ENCODE peak calls at places on chromosome 4, in six cellular contexts. C, H, I, Q, J and M are unnamed samples.

GRCh38 chr4:94528792-94529451 is 77.2 kb downstream of the PDLIM5 start:
- DNase-seq in C (no peak), Q (no peak), H (no peak), J (no peak), I (no peak), M (no peak)

GRCh38 chr4:78645853-78646757 is 94.5 kb downstream of the ANXA3 start:
- DNase-seq in J (peak), I (peak), C (peak), Q (peak), H (no peak), M (peak)

GRCh38 chr4:60201052-60201673 is 999.0 kb upstream of the ADGRL3 start:
- DNase-seq in Q (peak), I (peak), C (peak), J (peak), H (peak), M (no peak)

GRCh38 chr4:172147702-172148101 is 334.5 kb downstream of the GALNTL6 start:
- DNase-seq in H (no peak), C (peak), J (no peak), I (no peak), Q (no peak), M (no peak)

GRCh38 chr4:72712997-72713396 is 144.0 kb upstream of the ADAMTS3 start:
- DNase-seq in C (no peak), Q (no peak), J (no peak), H (no peak), I (no peak), M (no peak)

GRCh38 chr4:127251423-127251822 is 381.3 kb upstream of the INTU start:
- DNase-seq in H (no peak), C (peak), Q (no peak), I (no peak), J (no peak), M (no peak)

GRCh38 chr4:111854494-111855087 is 290.7 kb upstream of the FAM241A start:
- DNase-seq in I (peak), Q (peak), H (peak), J (peak), C (peak), M (no peak)

GRCh38 chr4:74423101-74423500 is 21.8 kb upstream of the AREG start:
- DNase-seq in J (no peak), Q (peak), H (no peak), I (no peak), C (peak), M (no peak)

GRCh38 chr4:123744664-123745290 is 348.2 kb downstream of the SPRY1 start:
- DNase-seq in I (no peak), Q (peak), H (no peak), C (peak), J (no peak), M (peak)

GRCh38 chr4:123672987-123673386 is 276.4 kb downstream of the SPRY1 start:
- DNase-seq in C (no peak), H (no peak), J (no peak), I (peak), Q (no peak), M (no peak)

GRCh38 chr4:150096625-150097024 is 18.4 kb downstream of the DCLK2 start:
- DNase-seq in H (no peak), I (no peak), Q (no peak), J (no peak), C (no peak), M (no peak)

GRCh38 chr4:156723951-156724668 is 247.5 kb downstream of the PDGFC start:
- DNase-seq in C (no peak), Q (peak), I (no peak), H (no peak), J (peak), M (no peak)

GRCh38 chr4:140368686-140369085 is 4.8 kb upstream of the SCOC start:
- DNase-seq in J (no peak), Q (no peak), H (no peak), I (no peak), C (no peak), M (no peak)

GRCh38 chr4:86720508-86721068 is 126.5 kb downstream of the PTPN13 start:
- DNase-seq in H (no peak), C (peak), J (no peak), Q (no peak), I (peak), M (no peak)

GRCh38 chr4:72375050-72375736 is 193.8 kb downstream of the ADAMTS3 start:
- DNase-seq in Q (no peak), C (peak), I (peak), H (no peak), J (no peak), M (no peak)

GRCh38 chr4:185203380-185204237 is at the start of gene CFAP97:
- DNase-seq in J (peak), H (peak), I (peak), Q (peak), C (peak), M (peak)
- TF ChIP-seq CTCF in J (no peak), H (no peak), I (no peak), Q (no peak), C (no peak), M (peak)

GRCh38 chr4:100548209-100548579 is 30.4 kb upstream of the EMCN start:
- DNase-seq in J (no peak), I (no peak), C (no peak), Q (no peak), H (no peak), M (no peak)

GRCh38 chr4:100547541-100548208 is 29.9 kb upstream of the EMCN start:
- DNase-seq in Q (no peak), H (no peak), J (no peak), C (no peak), I (no peak), M (no peak)
- TF ChIP-seq CTCF in Q (no peak), H (no peak), J (no peak), C (no peak), I (no peak), M (no peak)

GRCh38 chr4:53805291-53805690 is 214.0 kb upstream of the LNX1 start:
- DNase-seq in C (no peak), H (no peak), I (no peak), J (no peak), Q (no peak), M (no peak)

GRCh38 chr4:53802500-53802899 is 211.2 kb upstream of the LNX1 start:
- DNase-seq in C (no peak), J (no peak), Q (no peak), I (no peak), H (no peak), M (no peak)

GRCh38 chr4:53801373-53801772 is 210.1 kb upstream of the LNX1 start:
- DNase-seq in H (no peak), J (no peak), C (no peak), I (no peak), Q (no peak), M (no peak)

GRCh38 chr4:53800741-53801140 is 209.5 kb upstream of the LNX1 start:
- DNase-seq in H (no peak), C (no peak), Q (no peak), J (no peak), I (no peak), M (no peak)

DNA sequence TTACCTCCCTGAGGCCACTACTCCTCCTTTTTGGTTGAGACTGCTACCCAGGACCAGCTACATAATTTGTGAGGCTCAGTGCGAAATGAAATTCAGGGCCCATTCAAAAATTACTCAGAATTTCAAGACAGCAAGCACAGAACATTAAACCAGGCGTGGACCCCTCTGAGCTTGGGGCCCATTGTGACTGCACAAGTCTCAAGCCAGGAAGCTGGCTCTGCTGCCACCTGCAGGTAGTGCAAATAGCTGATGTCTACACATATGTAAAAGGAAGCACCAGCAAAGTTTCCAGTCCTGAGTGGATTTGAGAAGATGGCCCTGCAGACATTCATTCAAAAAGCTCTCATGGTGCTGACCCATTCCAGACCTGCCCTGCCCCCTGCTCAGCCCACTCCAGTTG is 213.4 kb upstream of the LNX1 start:
- DNase-seq in H (no peak), Q (peak), J (peak), I (peak), C (no peak), M (no peak)
- TF ChIP-seq CTCF in H (no peak), Q (peak), J (peak), I (peak), C (peak), M (no peak)

DNA sequence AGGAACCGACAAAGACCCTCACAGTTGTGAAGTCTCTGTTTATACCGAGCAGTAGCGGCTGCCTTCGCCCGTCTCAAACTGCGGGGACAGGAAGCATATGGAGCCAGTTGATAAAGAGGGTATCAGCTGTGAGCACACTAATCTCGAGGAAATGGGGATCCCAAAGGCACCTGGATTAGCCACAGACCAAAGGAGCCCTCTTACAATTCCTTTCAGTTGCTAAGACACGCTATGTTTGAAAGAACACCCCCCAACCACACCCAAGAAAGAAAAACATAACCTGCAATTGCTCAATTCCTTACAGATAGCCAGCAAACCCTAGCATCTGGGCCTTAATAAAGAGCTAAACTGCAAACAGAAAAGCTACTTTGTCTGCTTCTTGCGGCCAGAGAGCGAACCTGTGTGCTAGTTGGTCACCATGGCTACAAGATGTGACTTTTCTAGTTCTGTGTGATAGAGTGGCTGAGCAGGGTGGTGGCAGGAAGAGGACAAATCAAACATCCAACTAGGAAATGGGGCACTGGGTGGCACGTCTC is 23.3 kb upstream of the CHRNA9 start:
- DNase-seq in I (no peak), C (no peak), J (no peak), Q (no peak), H (no peak), M (no peak)
- TF ChIP-seq CTCF in I (no peak), C (no peak), J (no peak), Q (no peak), H (no peak), M (no peak)

DNA sequence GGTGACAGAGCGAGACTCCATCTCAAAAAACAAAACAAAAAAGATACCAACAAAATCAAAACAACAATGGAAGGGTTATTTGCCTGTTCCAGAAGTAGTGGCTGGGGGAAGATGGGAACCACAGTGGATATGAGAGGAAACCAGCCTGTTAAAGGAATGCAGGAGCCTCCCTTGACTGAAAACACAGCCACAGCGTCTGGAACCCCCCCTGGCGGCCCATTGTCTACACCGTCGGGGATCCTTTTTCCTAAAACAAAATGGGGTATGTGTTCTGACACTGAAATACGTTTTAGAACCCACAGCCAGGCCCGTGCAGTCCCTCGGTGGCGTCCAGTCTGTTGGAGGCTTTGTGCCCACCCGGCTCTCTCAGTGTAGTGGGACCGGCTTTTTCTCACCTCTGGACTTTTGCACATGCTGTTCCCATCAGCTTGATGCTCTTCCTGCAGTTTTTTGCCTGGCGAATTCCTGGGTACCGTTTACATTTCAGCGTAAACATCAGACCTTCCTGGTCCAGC is 19.6 kb downstream of the PIGG start:
- DNase-seq in H (no peak), I (no peak), Q (no peak), C (no peak), J (no peak), M (no peak)
- TF ChIP-seq CTCF in H (no peak), I (no peak), Q (no peak), C (no peak), J (no peak), M (no peak)

DNA sequence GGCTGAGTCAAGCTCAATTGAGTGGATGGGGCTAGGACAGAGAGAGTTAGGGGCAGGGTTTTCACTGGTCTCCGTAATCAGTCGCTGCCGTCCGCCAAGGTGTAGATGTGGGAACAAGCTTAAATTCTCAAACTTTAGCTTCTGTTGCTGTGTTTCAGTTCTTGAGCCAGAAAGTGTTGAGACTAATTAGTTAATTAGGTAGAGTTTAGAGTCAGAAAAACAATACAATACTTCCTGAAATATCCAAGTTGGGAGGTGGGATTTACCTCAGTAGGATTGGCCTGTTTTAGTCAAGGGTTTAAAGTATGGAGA is 1.1 kb upstream of the UBE2D3 start:
- DNase-seq in C (no peak), J (no peak), Q (no peak), H (no peak), I (no peak), M (no peak)
- TF ChIP-seq CTCF in C (no peak), J (no peak), Q (no peak), H (no peak), I (no peak), M (no peak)

GRCh38 chr4:180909279-180909678 is 1333.9 kb upstream of the TENM3 start:
- DNase-seq in J (no peak), I (no peak), Q (no peak), H (peak), C (no peak), M (no peak)
- TF ChIP-seq CTCF in J (no peak), I (no peak), Q (no peak), H (peak), C (peak), M (no peak)

GRCh38 chr4:17510582-17510981 is 1.3 kb downstream of the QDPR start:
- DNase-seq in Q (no peak), H (no peak), I (no peak), C (no peak), J (no peak), M (no peak)
- TF ChIP-seq CTCF in Q (no peak), H (no peak), I (no peak), C (no peak), J (no peak), M (no peak)

GRCh38 chr4:161564230-161564834 is 599.5 kb downstream of the FSTL5 start:
- DNase-seq in Q (no peak), H (no peak), J (no peak), C (peak), I (no peak), M (no peak)
- TF ChIP-seq CTCF in Q (no peak), H (peak), J (peak), C (peak), I (peak), M (no peak)